ENCODE peak calls at places on chromosomes 7 and 10, in five cellular contexts. B is left lung, P is GM23338, S is upper lobe of left lung, X is SJSA1. A is an unnamed sample.

GRCh38 chr7:36114355-36114754 is 38.7 kb upstream of the EEPD1 start:
- DNase-seq in X (no peak), P (no peak), S (no peak), B (no peak), A (no peak)

GRCh38 chr7:121003986-121004685 is 15.6 kb downstream of the CPED1 start:
- DNase-seq in P (no peak), S (no peak), X (no peak), B (no peak), A (no peak)

GRCh38 chr7:157490465-157490912 is 153.7 kb downstream of the DNAJB6 start:
- DNase-seq in X (peak; percentile 67), B (no peak), P (no peak), S (peak; percentile 39), A (no peak)

GRCh38 chr7:123797673-123798526 is 47.1 kb upstream of the HYAL4 start:
- DNase-seq in B (no peak), P (peak; percentile 86), X (no peak), S (peak; percentile 24), A (no peak)

GRCh38 chr7:138282997-138283396 is 177.1 kb upstream of the TRIM24 start:
- DNase-seq in B (no peak), S (no peak), P (no peak), X (no peak), A (no peak)

GRCh38 chr7:116164552-116164951 is 45.8 kb upstream of the TES start:
- DNase-seq in S (no peak), B (no peak), X (no peak), P (no peak), A (no peak)

GRCh38 chr7:101565601-101566209 is 63.4 kb downstream of the MYL10 start:
- DNase-seq in P (no peak), B (no peak), X (no peak), S (peak; percentile 12), A (no peak)

GRCh38 chr7:126700807-126701604 is 551.7 kb downstream of the GRM8 start:
- DNase-seq in B (peak; percentile 45), X (peak; percentile 92), P (peak; percentile 62), S (peak; percentile 26), A (no peak)

GRCh38 chr7:2520131-2520807 is 695 bp downstream of the LFNG start:
- DNase-seq in P (peak; percentile 47), X (no peak), S (peak; percentile 58), B (peak; percentile 61), A (peak; percentile 78)

GRCh38 chr10:104328916-104329710 is 9.2 kb downstream of the ITPRIP start:
- DNase-seq in X (peak; percentile 86), P (peak; percentile 58), B (peak; percentile 75), S (peak; percentile 83), A (peak; percentile 73)

GRCh38 chr10:30784521-30784895 is 155.0 kb upstream of the LYZL2 start:
- DNase-seq in X (no peak), B (no peak), P (no peak), S (no peak), A (no peak)

GRCh38 chr7:5492249-5493020 is 68.8 kb upstream of the TNRC18 start:
- DNase-seq in P (peak; percentile 86), X (no peak), S (no peak), B (no peak), A (no peak)

DNA sequence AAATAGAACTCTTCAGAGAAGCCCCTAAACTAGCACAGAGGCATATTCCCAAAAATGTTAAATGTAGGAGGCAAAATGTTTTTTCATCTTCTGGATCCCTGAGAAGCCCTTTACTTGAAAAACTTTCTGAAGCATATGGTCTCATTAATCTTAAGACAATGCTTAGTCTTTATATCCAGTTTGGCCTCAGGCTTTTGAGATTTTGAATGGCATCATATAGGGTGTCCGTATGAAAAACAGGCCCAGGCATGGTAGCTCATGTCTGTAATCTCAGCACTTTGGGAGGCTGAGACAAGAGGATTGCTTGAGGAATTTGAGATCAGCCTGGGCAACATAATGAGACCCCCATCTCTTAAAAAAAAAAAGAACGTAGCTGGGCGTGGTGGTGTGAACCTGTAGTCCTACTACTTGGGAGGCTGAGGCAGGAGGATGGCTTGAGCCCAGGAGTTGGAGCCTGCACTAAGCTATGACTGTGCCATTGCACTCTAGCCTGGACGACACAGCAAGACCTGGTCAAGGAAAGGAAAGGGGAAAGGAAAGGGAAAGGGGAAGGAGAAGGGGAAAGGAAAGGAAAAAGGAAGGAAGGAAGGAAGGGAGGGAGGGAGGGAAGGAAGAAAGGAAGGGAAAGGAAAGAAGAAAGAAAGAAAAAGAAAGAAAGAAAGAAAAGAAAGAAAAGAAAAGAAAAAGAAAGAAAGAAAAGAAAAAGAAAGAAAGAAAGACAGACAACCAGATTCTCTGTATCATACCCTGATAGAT is 119.4 kb downstream of the CDK6 start:
- DNase-seq in P (no peak), S (no peak), X (no peak), B (no peak), A (no peak)
- H3K4me3 ChIP-seq in P (no peak overlapping the region), S (no peak overlapping the region), X (peak overlapping the region; percentile 31), B (peak overlapping the region; percentile 42), A (no peak overlapping the region)

GRCh38 chr7:131166066-131166465 is 161.6 kb upstream of the MKLN1 start:
- DNase-seq in B (no peak), X (no peak), S (no peak), P (no peak), A (no peak)
- H3K4me1 ChIP-seq in B (no peaks in the 10 kb centered on the region), X (peaks cover 46% of the 10 kb centered on the region), S (no peaks in the 10 kb centered on the region), P (peaks cover 3% of the 10 kb centered on the region), A (no peaks in the 10 kb centered on the region)

GRCh38 chr7:134058980-134059379 is 68.2 kb upstream of the LRGUK start:
- DNase-seq in X (no peak), S (no peak), P (peak; percentile 63), B (no peak), A (no peak)
- H3K27ac ChIP-seq in X (no peak overlapping the region), S (no peak overlapping the region), P (no peak overlapping the region), B (no peak overlapping the region), A (no peak overlapping the region)

DNA sequence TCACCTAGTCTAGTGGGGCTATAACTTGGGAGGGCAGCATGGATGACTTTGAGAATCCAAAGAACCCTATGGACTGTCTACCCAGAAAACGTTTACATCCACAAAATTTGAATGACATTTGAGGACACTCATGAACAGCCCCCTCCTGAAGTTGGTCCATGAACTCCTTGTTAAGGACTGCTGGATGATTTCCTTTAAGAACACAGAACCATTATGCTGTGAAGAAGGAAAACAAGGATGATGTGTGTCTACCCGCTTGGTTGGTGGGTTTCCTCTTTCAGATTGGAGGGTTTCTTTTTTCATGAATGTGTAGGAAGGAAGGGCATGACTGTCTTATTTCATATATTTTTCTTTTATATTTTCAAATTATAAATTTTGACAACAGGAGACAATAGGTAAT is 58.3 kb downstream of the ARID5B start:
- DNase-seq in S (no peak), X (no peak), P (no peak), B (no peak), A (no peak)
- H3K4me3 ChIP-seq in S (no peak overlapping the region), X (no peak overlapping the region), P (no peak overlapping the region), B (no peak overlapping the region), A (no peak overlapping the region)

DNA sequence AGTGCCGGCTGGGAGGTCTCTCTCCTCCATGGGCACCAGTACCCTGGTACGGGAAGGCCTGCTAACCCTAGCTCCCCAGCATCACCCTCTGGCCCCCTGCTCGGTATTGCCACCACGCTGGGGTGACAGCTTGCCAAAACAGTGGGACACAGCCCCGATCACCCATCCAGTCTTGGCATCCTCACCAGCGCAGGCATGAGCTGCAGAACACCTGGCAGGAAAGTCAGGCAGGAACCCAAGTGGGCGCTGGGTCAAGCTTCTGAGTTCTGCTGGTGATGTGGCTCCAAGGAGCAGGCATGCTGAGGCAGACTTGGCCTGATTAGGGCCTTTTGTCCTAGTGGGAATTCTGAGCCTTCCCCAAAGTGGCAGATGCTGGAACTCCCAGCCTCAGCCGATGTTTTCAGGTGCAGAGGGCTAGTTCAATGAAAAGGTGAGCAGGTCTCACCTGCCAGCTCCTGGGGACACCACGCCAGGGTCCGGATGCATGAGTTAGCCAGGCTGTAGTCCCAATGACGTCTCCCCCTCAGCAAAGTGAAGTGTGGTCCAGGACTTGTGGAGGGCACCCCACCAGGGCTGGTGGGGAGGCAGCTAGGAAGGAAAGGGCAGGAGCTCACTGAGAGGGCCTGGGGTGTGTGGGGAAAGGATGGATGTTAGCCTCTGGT is 8.5 kb upstream of the ZNF22 start:
- DNase-seq in B (no peak), X (no peak), P (no peak), S (no peak), A (no peak)
- H3K4me1 ChIP-seq in B (peaks cover 3% of the 10 kb centered on the region), X (peaks cover 74% of the 10 kb centered on the region), P (peaks cover 37% of the 10 kb centered on the region), S (peaks cover 67% of the 10 kb centered on the region), A (peaks cover 3% of the 10 kb centered on the region)

DNA sequence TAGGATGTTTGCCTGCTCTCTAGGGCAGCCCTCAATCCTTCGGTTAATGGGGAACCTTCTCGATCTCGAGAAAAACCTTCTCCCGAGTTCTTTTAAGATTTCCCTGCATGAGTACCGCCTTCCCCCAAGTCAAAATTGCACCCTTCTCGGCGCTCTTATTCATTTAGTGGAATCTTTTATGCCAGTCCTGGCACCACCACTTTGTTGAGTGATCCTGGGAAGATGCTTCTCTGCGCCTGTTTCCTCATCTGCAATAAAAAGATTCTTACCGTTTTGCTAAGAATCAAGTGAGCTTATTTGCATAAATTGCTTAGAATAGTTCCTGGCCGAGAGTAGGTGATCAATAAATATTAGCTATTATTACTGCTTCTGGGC is 697 bp downstream of the ARPC1A start:
- DNase-seq in X (no peak), S (no peak), B (no peak), P (no peak), A (no peak)
- H3K27ac ChIP-seq in X (peak overlapping the region; percentile 52), S (peak overlapping the region; percentile 95), B (peak overlapping the region; percentile 90), P (peak overlapping the region; percentile 78), A (peak overlapping the region; percentile 89)

GRCh38 chr10:122143238-122143841 is 127.8 kb upstream of the BTBD16 start:
- DNase-seq in S (no peak), B (no peak), P (peak; percentile 34), X (no peak), A (no peak)
- H3K4me3 ChIP-seq in S (no peak overlapping the region), B (no peak overlapping the region), P (no peak overlapping the region), X (no peak overlapping the region), A (no peak overlapping the region)